ENCODE peak calls at places on chromosomes 16 and 17, in nine cellular contexts. Z is brain microvascular endothelial cell, H is OCI-LY7, E is neuronal stem cell, G is Right ventricle myocardium inferior, F is NCI-H748 treated with DMSO at 0.1 percent for 48 hours, Q is aorta, B is H7, V is EL. A is an unnamed sample.

GRCh38 chr16:30697264-30698138 is 1.5 kb upstream of the SRCAP start:
- DNase-seq in Z (no peak), H (peak; percentile 13), E (no peak), G (peak; percentile 100), F (peak; percentile 85), Q (no peak), B (peak; percentile 96), V (no peak), A (peak; percentile 22)

GRCh38 chr17:67441052-67441738 is 64.1 kb downstream of the PITPNC1 start:
- DNase-seq in Z (peak; percentile 88), H (peak; percentile 85), E (peak; percentile 41), G (no peak), F (no peak), Q (no peak), B (no peak), V (peak; percentile 68), A (no peak)

GRCh38 chr17:29219378-29220047 is 27.1 kb upstream of the CRYBA1 start:
- DNase-seq in Z (peak; percentile 80), H (peak; percentile 84), E (peak; percentile 80), G (no peak), F (peak; percentile 80), Q (peak; percentile 84), B (peak; percentile 89), V (peak; percentile 85), A (peak; percentile 87)

GRCh38 chr16:70162041-70162451 is 11.5 kb upstream of the CLEC18C start:
- DNase-seq in Z (peak; percentile 47), H (no peak), E (no peak), G (no peak), F (no peak), Q (peak; percentile 10), B (peak; percentile 29), V (peak; percentile 69), A (no peak)

GRCh38 chr17:50101346-50102163 is 6.4 kb downstream of the PDK2 start:
- DNase-seq in Z (no peak), H (no peak), E (no peak), G (peak; percentile 62), F (no peak), Q (peak; percentile 47), B (peak; percentile 87), V (no peak), A (peak; percentile 31)

GRCh38 chr17:65455972-65456343 is 105.5 kb downstream of the AXIN2 start:
- DNase-seq in Z (no peak), H (peak; percentile 8), E (no peak), G (no peak), F (no peak), Q (no peak), B (peak; percentile 67), V (no peak), A (peak; percentile 47)

GRCh38 chr16:3138342-3138741 is 3.5 kb downstream of the ZNF213 start:
- DNase-seq in Z (no peak), H (no peak), E (no peak), G (peak; percentile 59), F (no peak), Q (peak; percentile 42), B (no peak), V (no peak), A (no peak)

GRCh38 chr16:22183901-22184614 is 21.8 kb downstream of the SDR42E2 start:
- DNase-seq in Z (no peak), H (peak; percentile 55), E (no peak), G (no peak), F (no peak), Q (no peak), B (peak; percentile 84), V (no peak), A (no peak)

GRCh38 chr17:19731626-19732025 is 15.2 kb upstream of the SLC47A2 start:
- DNase-seq in Z (no peak), H (no peak), E (no peak), G (peak; percentile 23), F (no peak), Q (peak; percentile 37), B (no peak), V (no peak), A (no peak)

GRCh38 chr17:56926704-56927103 is 12.9 kb upstream of the TRIM25 start:
- DNase-seq in Z (no peak), H (no peak), E (no peak), G (no peak), F (no peak), Q (no peak), B (no peak), V (no peak), A (peak; percentile 33)

GRCh38 chr16:71288570-71288889 is 672 bp downstream of the CMTR2 start:
- DNase-seq in Z (no peak), H (no peak), E (no peak), G (no peak), F (no peak), Q (no peak), B (no peak), V (no peak), A (no peak)

GRCh38 chr17:49315974-49316570 is 46.0 kb downstream of the ZNF652 start:
- DNase-seq in Z (peak; percentile 1), H (peak; percentile 56), E (no peak), G (no peak), F (no peak), Q (no peak), B (no peak), V (peak; percentile 40), A (no peak)

GRCh38 chr17:15261818-15262290 is 3.3 kb downstream of the PMP22 start:
- DNase-seq in Z (no peak), H (no peak), E (no peak), G (no peak), F (no peak), Q (peak; percentile 60), B (peak; percentile 53), V (peak; percentile 48), A (peak; percentile 35)

GRCh38 chr17:68248886-68249872 is 1.3 kb downstream of the AMZ2 start:
- DNase-seq in Z (no peak), H (peak; percentile 71), E (no peak), G (no peak), F (no peak), Q (no peak), B (no peak), V (peak; percentile 25), A (no peak)

GRCh38 chr17:30314474-30314873 is 19.4 kb downstream of the TMIGD1 start:
- DNase-seq in Z (no peak), H (no peak), E (no peak), G (no peak), F (no peak), Q (no peak), B (no peak), V (no peak), A (no peak)

GRCh38 chr16:65828296-65828695 is 538.2 kb upstream of the CDH5 start:
- DNase-seq in Z (no peak), H (no peak), E (no peak), G (no peak), F (no peak), Q (no peak), B (no peak), V (no peak), A (no peak)

GRCh38 chr17:38465420-38466345 is 37.4 kb downstream of the ARHGAP23 start:
- DNase-seq in Z (no peak), H (no peak), E (no peak), G (peak; percentile 80), F (no peak), Q (peak; percentile 92), B (peak; percentile 59), V (peak; percentile 84), A (no peak)

GRCh38 chr16:3289998-3290673 is 6.8 kb downstream of the ZNF263 start:
- DNase-seq in Z (no peak), H (no peak), E (no peak), G (no peak), F (no peak), Q (no peak), B (no peak), V (no peak), A (no peak)

GRCh38 chr16:82192665-82193064 is 22.6 kb upstream of the MPHOSPH6 start:
- DNase-seq in Z (peak; percentile 57), H (peak; percentile 26), E (no peak), G (no peak), F (no peak), Q (no peak), B (no peak), V (peak; percentile 70), A (no peak)

GRCh38 chr16:31471875-31472558 is at the start of gene TGFB1I1:
- DNase-seq in Z (peak; percentile 71), H (no peak), E (no peak), G (no peak), F (peak; percentile 5), Q (peak; percentile 88), B (peak; percentile 90), V (peak; percentile 85), A (no peak)

GRCh38 chr17:32926183-32926582 is 1.8 kb upstream of the TMEM98 start:
- DNase-seq in Z (no peak), H (no peak), E (no peak), G (no peak), F (no peak), Q (no peak), B (no peak), V (no peak), A (no peak)

GRCh38 chr16:84416407-84417321 is 48.3 kb downstream of the ATP2C2 start:
- DNase-seq in Z (no peak), H (no peak), E (no peak), G (no peak), F (no peak), Q (no peak), B (no peak), V (no peak), A (no peak)

GRCh38 chr16:28180660-28181556 is 30.9 kb downstream of the XPO6 start:
- DNase-seq in Z (no peak), H (no peak), E (no peak), G (no peak), F (no peak), Q (no peak), B (no peak), V (peak; percentile 69), A (no peak)

GRCh38 chr16:66935319-66936011 is at the start of gene CES2:
- DNase-seq in Z (no peak), H (no peak), E (no peak), G (peak; percentile 71), F (no peak), Q (peak; percentile 80), B (peak; percentile 68), V (peak; percentile 62), A (peak; percentile 34)

GRCh38 chr17:58969156-58969555 is 137.5 kb downstream of the TRIM37 start:
- DNase-seq in Z (no peak), H (no peak), E (no peak), G (no peak), F (peak; percentile 97), Q (no peak), B (no peak), V (no peak), A (no peak)

GRCh38 chr16:81624718-81625543 is 154.2 kb upstream of the PLCG2 start:
- DNase-seq in Z (no peak), H (no peak), E (no peak), G (no peak), F (no peak), Q (no peak), B (no peak), V (peak; percentile 22), A (no peak)

GRCh38 chr17:32275060-32276042 is 9.7 kb downstream of the RHBDL3 start:
- DNase-seq in Z (peak; percentile 86), H (no peak), E (no peak), G (no peak), F (no peak), Q (peak; percentile 79), B (peak; percentile 79), V (peak; percentile 97), A (peak; percentile 77)

GRCh38 chr17:57823469-57824401 is 26.1 kb downstream of the MRPS23 start:
- DNase-seq in Z (no peak), H (no peak), E (no peak), G (no peak), F (peak; percentile 41), Q (no peak), B (no peak), V (no peak), A (no peak)

GRCh38 chr17:43907425-43907981 is at the start of gene MPP2:
- DNase-seq in Z (peak; percentile 35), H (peak; percentile 68), E (peak; percentile 84), G (peak; percentile 82), F (peak; percentile 70), Q (peak; percentile 87), B (peak; percentile 93), V (peak; percentile 76), A (peak; percentile 91)

GRCh38 chr16:11792404-11793260 is 4.4 kb downstream of the ZC3H7A start:
- DNase-seq in Z (no peak), H (no peak), E (no peak), G (no peak), F (peak; percentile 72), Q (no peak), B (no peak), V (no peak), A (no peak)

GRCh38 chr17:40317345-40317873 is 8.4 kb downstream of the RARA start:
- DNase-seq in Z (peak; percentile 65), H (peak; percentile 70), E (no peak), G (no peak), F (no peak), Q (peak; percentile 72), B (peak; percentile 91), V (peak; percentile 84), A (peak; percentile 69)